ENCODE peak calls at places on chromosomes 7 and 10, in four cellular contexts. T is SK-N-SH, E is heart right ventricle, D is GM12865. X is an unnamed sample.

GRCh38 chr7:14698239-14698638 is 204.3 kb downstream of the DGKB start:
- DNase-seq in T (no peak), D (no peak), E (no peak), X (peak; percentile 31)

GRCh38 chr10:54133201-54133600 is 667.8 kb downstream of the PCDH15 start:
- DNase-seq in D (no peak), T (peak; percentile 23), E (no peak), X (no peak)

GRCh38 chr10:18822156-18822555 is 162.9 kb downstream of the ARL5B start:
- DNase-seq in T (no peak), D (peak; percentile 6), E (no peak), X (peak; percentile 59)

GRCh38 chr7:148433521-148434180 is 156.9 kb upstream of the C7orf33 start:
- DNase-seq in T (peak; percentile 52), E (no peak), D (no peak), X (no peak)

GRCh38 chr10:77879710-77880109 is 46.8 kb downstream of the DLG5 start:
- DNase-seq in E (no peak), D (no peak), T (no peak), X (no peak)

GRCh38 chr7:90584420-90584819 is 11.7 kb upstream of the CDK14 start:
- DNase-seq in E (no peak), D (no peak), T (no peak), X (no peak)

GRCh38 chr10:60384708-60385398 is 4.8 kb downstream of the ANK3 start:
- DNase-seq in D (no peak), T (no peak), E (no peak), X (peak; percentile 96)

GRCh38 chr7:84236398-84236797 is 41.8 kb upstream of the SEMA3A start:
- DNase-seq in E (no peak), T (no peak), D (no peak), X (peak; percentile 43)

GRCh38 chr7:74092964-74093339 is 9.3 kb downstream of the LIMK1 start:
- DNase-seq in T (peak; percentile 87), D (peak; percentile 89), E (peak; percentile 77), X (peak; percentile 55)

GRCh38 chr7:20952891-20953290 is 166.2 kb upstream of the SP8 start:
- DNase-seq in E (no peak), T (no peak), D (no peak), X (no peak)

GRCh38 chr7:38858281-38858884 is 50.6 kb downstream of the VPS41 start:
- DNase-seq in D (no peak), E (no peak), T (no peak), X (peak; percentile 69)

GRCh38 chr10:110447886-110448285 is 49.8 kb upstream of the DUSP5 start:
- DNase-seq in D (no peak), E (no peak), T (no peak), X (no peak)

GRCh38 chr10:99924856-99925255 is 84.9 kb downstream of the DNMBP start:
- DNase-seq in E (no peak), D (no peak), T (no peak), X (no peak)

GRCh38 chr7:153047079-153047478 is 287.5 kb downstream of the ACTR3B start:
- DNase-seq in E (no peak), D (no peak), T (no peak), X (no peak)

GRCh38 chr10:125756196-125756595 is 19.4 kb downstream of the MMP21 start:
- DNase-seq in E (no peak), D (no peak), T (no peak), X (peak; percentile 14)

DNA sequence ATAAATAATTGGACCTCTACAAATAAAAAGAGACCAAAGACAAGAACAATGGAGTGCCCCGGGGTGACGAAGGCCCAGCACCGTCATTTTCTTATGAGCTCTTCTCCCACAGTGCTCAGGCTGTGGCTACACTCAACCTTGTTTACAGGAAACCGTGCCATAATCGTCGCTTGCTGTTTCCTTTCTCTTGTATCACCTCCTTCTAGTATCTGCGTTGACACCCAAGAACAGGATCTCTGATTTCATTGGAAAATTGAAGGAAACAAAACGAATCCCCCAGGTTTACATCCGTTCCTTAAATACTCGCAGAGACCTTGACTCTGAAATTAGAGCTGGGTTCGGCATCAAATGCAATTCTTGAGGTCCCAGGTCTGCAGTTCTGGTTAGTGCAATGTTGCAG is 1.7 kb upstream of the IGFBP3 start:
- DNase-seq in E (no peak), D (peak; percentile 38), T (no peak), X (no peak)
- H3K4me3 ChIP-seq in E (peak overlapping the region; percentile 77), D (peak overlapping the region; percentile 54), T (peak overlapping the region; percentile 72), X (peak overlapping the region; percentile 53)

DNA sequence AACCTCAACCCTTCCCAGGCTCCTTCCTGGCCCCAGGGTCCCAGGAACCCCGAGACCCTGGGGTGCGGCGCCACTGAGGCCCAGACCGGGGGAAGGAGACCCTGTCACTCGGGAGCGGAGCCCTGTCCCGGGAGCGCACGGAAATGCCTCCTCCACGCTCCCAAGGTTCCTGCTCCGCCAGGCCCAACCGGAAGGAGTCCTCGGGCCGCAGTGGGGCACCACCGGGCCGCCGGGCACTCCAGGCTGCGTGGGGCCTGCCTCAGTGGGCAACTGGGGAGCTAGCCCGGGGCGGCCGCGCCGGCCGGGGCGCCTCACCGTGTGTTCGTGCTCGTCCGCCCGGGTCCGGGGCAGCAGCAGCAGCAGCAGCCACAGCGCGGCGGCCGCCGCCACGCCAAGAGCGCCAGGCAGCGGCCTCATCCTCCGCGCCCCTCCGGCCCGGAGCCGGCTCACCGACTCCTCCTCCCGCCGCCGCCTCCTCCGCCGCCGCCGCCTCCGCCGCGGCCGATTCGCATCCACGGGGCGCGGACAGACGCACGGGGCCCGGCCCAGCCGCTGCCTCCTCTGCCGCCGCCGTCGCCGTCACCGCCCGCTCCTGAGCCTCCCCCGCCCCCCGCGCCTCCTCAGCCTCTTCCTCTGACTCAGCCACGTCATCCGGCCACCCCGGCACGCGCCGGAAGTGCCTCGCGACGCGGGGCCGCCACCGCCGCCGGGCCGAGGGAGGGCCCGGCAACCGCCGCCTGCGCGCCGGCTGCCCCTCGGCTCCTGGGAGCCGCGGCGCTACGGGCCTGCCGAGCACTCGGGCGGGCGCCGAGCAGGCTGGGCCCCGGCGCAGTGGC is at the start of gene TM9SF3:
- DNase-seq in D (peak; percentile 94), T (peak; percentile 97), E (peak; percentile 94), X (peak; percentile 84)
- TF ChIP-seq CTCF in D (no peak), T (no peak), E (no peak), X (no peak)

DNA sequence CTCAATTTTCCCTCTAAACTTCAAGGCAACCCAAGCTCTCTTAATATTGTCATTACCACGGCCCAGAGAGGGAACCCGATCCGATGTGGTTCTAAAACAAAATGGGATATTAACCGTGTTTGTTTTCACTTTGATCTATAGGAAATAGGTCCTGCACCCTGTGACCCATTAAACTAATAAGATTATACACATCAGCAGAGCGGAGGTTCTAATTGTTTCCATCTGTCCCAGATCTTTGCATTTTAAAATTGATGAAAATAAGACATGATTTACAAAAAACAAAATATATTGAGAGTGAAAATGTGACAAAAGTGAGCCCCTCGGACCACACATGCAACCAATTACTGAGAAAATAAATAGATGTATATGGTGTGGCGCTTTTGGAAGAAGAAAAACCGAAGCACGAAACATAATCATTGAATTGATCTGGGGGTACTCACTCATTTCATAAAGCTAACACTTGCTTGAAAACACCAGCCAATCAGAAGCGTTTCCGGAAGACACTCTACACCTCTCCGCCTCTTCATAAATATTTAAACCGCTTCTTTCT is 290.2 kb upstream of the NFE2L3 start:
- DNase-seq in D (no peak), E (no peak), T (no peak), X (no peak)
- H3K4me3 ChIP-seq in D (peak overlapping the region; percentile 76), E (no peak overlapping the region), T (peak overlapping the region; percentile 48), X (peak overlapping the region; percentile 32)

GRCh38 chr10:48976208-48976607 is 36.6 kb upstream of the LRRC18 start:
- DNase-seq in T (peak; percentile 50), D (peak; percentile 18), E (no peak), X (peak; percentile 33)
- TF ChIP-seq CTCF in T (no peak), D (no peak), E (peak; percentile 50), X (peak; percentile 42)

GRCh38 chr10:43322769-43323168 is 48.7 kb upstream of the FXYD4 start:
- DNase-seq in T (peak; percentile 96), D (peak; percentile 64), E (peak; percentile 89), X (peak; percentile 85)
- H3K4me3 ChIP-seq in T (no peak overlapping the region), D (no peak overlapping the region), E (peak overlapping the region; percentile 40), X (peak overlapping the region; percentile 47)

GRCh38 chr10:75911426-75911825 is 480.0 kb downstream of the LRMDA start:
- DNase-seq in E (no peak), D (no peak), T (no peak), X (peak; percentile 1)
- TF ChIP-seq CTCF in E (no peak), D (no peak), T (no peak), X (no peak)

GRCh38 chr10:112653215-112653614 is 206.2 kb downstream of the VTI1A start:
- DNase-seq in T (no peak), D (no peak), E (no peak), X (no peak)
- H3K4me3 ChIP-seq in T (no peak overlapping the region), D (no peak overlapping the region), E (no peak overlapping the region), X (no peak overlapping the region)

DNA sequence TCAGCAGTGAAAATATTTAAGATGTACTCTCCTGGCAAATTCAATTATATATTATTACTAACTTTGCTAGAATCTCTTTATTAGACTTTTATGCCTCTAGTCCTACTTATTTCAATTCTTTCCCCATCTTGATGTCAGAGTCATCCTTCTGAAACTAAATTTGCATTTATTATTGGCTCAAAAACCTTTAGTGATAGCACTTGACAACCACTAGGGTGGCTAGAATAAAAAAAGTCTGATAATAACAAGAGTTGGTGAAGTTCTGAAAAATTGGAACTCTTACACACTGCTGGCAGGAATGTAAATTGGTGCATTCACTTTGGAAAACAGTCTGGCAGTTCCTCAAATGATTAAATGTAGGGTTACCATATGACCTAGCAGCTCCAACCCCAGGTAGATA is 73.8 kb downstream of the LSMEM1 start:
- DNase-seq in D (no peak), T (no peak), E (no peak), X (peak; percentile 17)
- TF ChIP-seq CTCF in D (no peak), T (peak; percentile 44), E (no peak), X (peak; percentile 23)

GRCh38 chr7:100889761-100890639 is 485 bp upstream of the UFSP1 start:
- DNase-seq in D (peak; percentile 95), E (peak; percentile 94), T (peak; percentile 100), X (peak; percentile 95)

GRCh38 chr7:100888988-100889760 is at the start of gene UFSP1:
- DNase-seq in E (no peak), T (no peak), D (no peak), X (no peak)

GRCh38 chr7:100891555-100891954 is 2.0 kb upstream of the UFSP1 start:
- DNase-seq in T (no peak), E (no peak), D (no peak), X (no peak)

GRCh38 chr7:100892364-100893317 is 3.0 kb downstream of the ACHE start:
- DNase-seq in D (no peak), E (no peak), T (no peak), X (no peak)

GRCh38 chr7:100890640-100891521 is 1.4 kb upstream of the UFSP1 start:
- DNase-seq in D (no peak), T (no peak), E (no peak), X (no peak)
- H3K4me3 ChIP-seq in D (peak overlapping the region; percentile 69), T (peak overlapping the region; percentile 71), E (peak overlapping the region; percentile 81), X (peak overlapping the region; percentile 63)

X was measured in choroid plexus epithelial cell.